ENCODE peak calls at places on chromosome 2, in seven cellular contexts. P is uterus; Z is psoas muscle; W is brain microvascular endothelial cell; A is hepatocyte; X is CD8-positive, alpha-beta T cell; Q is sigmoid colon. G is an unnamed sample.

GRCh38 chr2:11292464-11293255 is 51.8 kb downstream of the ROCK2 start:
- DNase-seq in P (no peak), Z (no peak), W (peak; percentile 28), A (no peak), X (no peak), Q (no peak), G (no peak)

GRCh38 chr2:221228214-221228769 is 343.8 kb downstream of the EPHA4 start:
- DNase-seq in P (no peak), Z (no peak), W (no peak), A (no peak), X (no peak), Q (no peak), G (no peak)

GRCh38 chr2:226451486-226451885 is 348.1 kb downstream of the IRS1 start:
- DNase-seq in P (no peak), Z (no peak), W (no peak), A (no peak), X (no peak), Q (no peak), G (no peak)

GRCh38 chr2:145380436-145381017 is 860.6 kb upstream of the ZEB2 start:
- DNase-seq in P (no peak), Z (no peak), W (peak; percentile 78), A (no peak), X (no peak), Q (no peak), G (no peak)

GRCh38 chr2:233464531-233465240 is 101.9 kb downstream of the USP40 start:
- DNase-seq in P (no peak), Z (peak; percentile 48), W (no peak), A (no peak), X (no peak), Q (peak; percentile 55), G (no peak)

GRCh38 chr2:192749606-192750200 is 555.0 kb upstream of the TMEFF2 start:
- DNase-seq in P (no peak), Z (no peak), W (no peak), A (peak; percentile 14), X (no peak), Q (no peak), G (no peak)

GRCh38 chr2:9138507-9139085 is 68.0 kb upstream of the ASAP2 start:
- DNase-seq in P (no peak), Z (no peak), W (no peak), A (peak; percentile 47), X (no peak), Q (peak; percentile 53), G (no peak)

GRCh38 chr2:27752551-27753237 is 18.8 kb upstream of the MRPL33 start:
- DNase-seq in P (no peak), Z (no peak), W (no peak), A (peak; percentile 89), X (no peak), Q (no peak), G (no peak)

GRCh38 chr2:47222813-47223564 is 67.9 kb upstream of the STPG4 start:
- DNase-seq in P (no peak), Z (no peak), W (no peak), A (no peak), X (no peak), Q (no peak), G (no peak)

GRCh38 chr2:133885847-133886246 is 317.6 kb upstream of the NCKAP5 start:
- DNase-seq in P (no peak), Z (no peak), W (no peak), A (no peak), X (no peak), Q (no peak), G (no peak)

GRCh38 chr2:47653909-47654789 is 128.8 kb upstream of the MSH6 start:
- DNase-seq in P (peak; percentile 22), Z (no peak), W (peak; percentile 8), A (peak; percentile 21), X (no peak), Q (no peak), G (no peak)

GRCh38 chr2:238143239-238143951 is 4.9 kb downstream of the KLHL30 start:
- DNase-seq in P (no peak), Z (peak; percentile 97), W (no peak), A (no peak), X (no peak), Q (no peak), G (no peak)

GRCh38 chr2:14632133-14632936 is at the start of gene LRATD1:
- DNase-seq in P (peak; percentile 80), Z (peak; percentile 86), W (peak; percentile 54), A (peak; percentile 95), X (no peak), Q (peak; percentile 93), G (peak; percentile 51)

GRCh38 chr2:239249781-239250180 is 151.0 kb downstream of the HDAC4 start:
- DNase-seq in P (peak; percentile 71), Z (peak; percentile 86), W (peak; percentile 68), A (no peak), X (no peak), Q (peak; percentile 95), G (no peak)

GRCh38 chr2:115183144-115183543 is 740.7 kb downstream of the DPP10 start:
- DNase-seq in P (no peak), Z (no peak), W (no peak), A (no peak), X (no peak), Q (no peak), G (no peak)

GRCh38 chr2:224175010-224175409 is 135.9 kb upstream of the SERPINE2 start:
- DNase-seq in P (no peak), Z (no peak), W (no peak), A (no peak), X (no peak), Q (no peak), G (no peak)

GRCh38 chr2:152431370-152432098 is 96.6 kb downstream of the FMNL2 start:
- DNase-seq in P (peak; percentile 20), Z (no peak), W (no peak), A (no peak), X (no peak), Q (no peak), G (no peak)

GRCh38 chr2:144261336-144261735 is 258.6 kb downstream of the ZEB2 start:
- DNase-seq in P (no peak), Z (no peak), W (no peak), A (no peak), X (no peak), Q (no peak), G (no peak)

GRCh38 chr2:7225848-7226247 is 308.6 kb downstream of the RNF144A start:
- DNase-seq in P (no peak), Z (no peak), W (no peak), A (no peak), X (no peak), Q (no peak), G (no peak)

GRCh38 chr2:56474412-56475158 is 290.8 kb downstream of the CCDC85A start:
- DNase-seq in P (no peak), Z (no peak), W (no peak), A (peak; percentile 51), X (no peak), Q (no peak), G (no peak)

GRCh38 chr2:104704846-104705245 is 149.1 kb upstream of the POU3F3 start:
- DNase-seq in P (no peak), Z (no peak), W (no peak), A (no peak), X (no peak), Q (no peak), G (no peak)

GRCh38 chr2:191927319-191927867 is 80.5 kb upstream of the CAVIN2 start:
- DNase-seq in P (no peak), Z (no peak), W (peak; percentile 92), A (no peak), X (no peak), Q (peak; percentile 84), G (peak; percentile 80)

GRCh38 chr2:215460682-215461081 is 24.8 kb upstream of the FN1 start:
- DNase-seq in P (no peak), Z (no peak), W (peak; percentile 91), A (peak; percentile 41), X (no peak), Q (no peak), G (no peak)

GRCh38 chr2:109238580-109238979 is 109.6 kb downstream of the SH3RF3 start:
- DNase-seq in P (peak; percentile 58), Z (peak; percentile 85), W (peak; percentile 68), A (no peak), X (peak; percentile 71), Q (peak; percentile 91), G (peak; percentile 41)

GRCh38 chr2:231159306-231159705 is 34.5 kb upstream of the HTR2B start:
- DNase-seq in P (no peak), Z (no peak), W (no peak), A (no peak), X (no peak), Q (no peak), G (no peak)
- H3K36me3 ChIP-seq in P (no peaks in the 10 kb centered on the region), Z (no peaks in the 10 kb centered on the region), W (peaks cover 4% of the 10 kb centered on the region), A (no peaks in the 10 kb centered on the region), X (peaks cover 5% of the 10 kb centered on the region), Q (no peaks in the 10 kb centered on the region), G (no peaks in the 10 kb centered on the region)

DNA sequence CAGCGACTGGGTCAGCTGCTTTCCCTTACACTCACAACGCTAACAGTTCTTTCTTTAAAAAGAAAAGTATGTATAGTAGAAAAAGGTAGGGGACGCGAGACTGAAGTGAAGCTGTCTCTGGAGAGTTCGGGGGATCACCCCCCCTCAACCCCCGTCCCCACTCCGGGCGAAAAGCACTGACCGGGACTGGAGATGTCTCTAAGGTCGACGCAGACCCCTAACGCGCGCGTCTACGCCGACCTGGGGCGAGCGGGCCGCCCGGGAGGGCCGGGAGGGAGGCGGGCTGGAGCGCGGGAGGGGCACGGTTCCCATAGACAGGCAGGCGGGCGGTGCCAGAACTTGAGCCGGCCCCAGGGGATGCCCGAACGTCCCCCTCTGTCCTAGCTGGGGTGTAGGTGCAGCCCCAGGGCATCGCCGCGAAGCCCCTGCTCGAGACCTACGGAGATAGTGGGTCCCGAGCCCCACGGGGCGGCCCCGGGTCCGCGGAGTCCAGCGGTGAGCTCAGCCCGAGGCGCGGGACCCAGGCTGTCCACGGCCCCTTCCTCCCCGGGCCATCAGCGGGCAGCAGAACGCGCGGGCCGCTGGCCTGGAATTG is 82.2 kb downstream of the CHRNA1 start:
- DNase-seq in P (peak; percentile 47), Z (peak; percentile 69), W (peak; percentile 26), A (peak; percentile 51), X (peak; percentile 64), Q (peak; percentile 78), G (no peak)
- H3K27me3 ChIP-seq in P (no peaks in the 10 kb centered on the region), Z (peaks cover 30% of the 10 kb centered on the region), W (no peaks in the 10 kb centered on the region), A (peaks cover 11% of the 10 kb centered on the region), X (no peaks in the 10 kb centered on the region), Q (no peaks in the 10 kb centered on the region), G (no peaks in the 10 kb centered on the region)

DNA sequence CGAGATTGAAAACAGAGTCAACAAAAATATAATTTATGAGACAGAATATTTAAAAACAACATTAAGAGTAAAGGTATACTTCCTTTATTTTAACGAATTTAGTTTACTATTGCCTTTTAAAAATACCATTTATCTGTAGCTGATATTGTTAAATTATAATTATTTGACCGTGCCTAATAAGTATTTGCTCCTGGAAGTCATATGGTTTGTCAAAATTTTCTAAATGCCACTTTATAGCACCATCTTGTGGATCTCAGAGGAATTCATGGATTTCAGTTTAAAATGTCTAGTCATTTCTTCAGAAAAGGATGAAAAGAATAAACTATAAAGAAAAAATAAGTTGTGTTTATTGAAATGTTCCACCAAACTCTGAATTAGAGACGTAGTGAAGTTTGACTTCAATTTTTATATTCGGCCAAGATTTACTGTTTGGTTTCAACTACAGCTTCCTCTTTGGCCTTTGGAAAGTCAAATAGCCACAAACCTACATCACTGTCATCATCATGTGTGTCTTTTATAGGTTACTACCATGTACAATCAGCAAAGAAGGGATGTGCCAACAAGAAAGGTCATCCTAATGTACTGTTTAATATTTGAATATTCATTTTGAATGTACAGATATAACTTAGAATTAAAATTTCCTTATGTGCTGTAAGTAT is 10.3 kb upstream of the FTCDNL1 start:
- DNase-seq in P (no peak), Z (no peak), W (no peak), A (peak; percentile 14), X (no peak), Q (no peak), G (no peak)
- TF ChIP-seq CTCF in P (peak; percentile 27), Z (peak; percentile 44), W (peak; percentile 52), A (peak; percentile 71), X (peak; percentile 55), Q (peak; percentile 31), G (peak; percentile 24)

GRCh38 chr2:142594935-142595334 is 282.5 kb upstream of the KYNU start:
- DNase-seq in P (no peak), Z (no peak), W (no peak), A (no peak), X (no peak), Q (no peak), G (no peak)
- H3K36me3 ChIP-seq in P (no peaks in the 10 kb centered on the region), Z (no peaks in the 10 kb centered on the region), W (no peaks in the 10 kb centered on the region), A (no peaks in the 10 kb centered on the region), X (no peaks in the 10 kb centered on the region), Q (no peaks in the 10 kb centered on the region), G (no peaks in the 10 kb centered on the region)